ENCODE peak calls at places on chromosomes 3 and 15, in nine cellular contexts. Z, C, L, G, W, B, M, U and K are unnamed samples.

GRCh38 chr3:185317674-185318073 is 45.3 kb upstream of the MAP3K13 start:
- DNase-seq in Z (no peak), C (no peak), L (no peak), G (no peak), W (no peak), B (no peak), M (no peak), U (peak), K (no peak)

GRCh38 chr3:110933786-110934415 is 137.7 kb upstream of the NECTIN3 start:
- DNase-seq in Z (no peak), C (no peak), L (no peak), G (no peak), W (no peak), B (no peak), M (no peak), U (no peak), K (no peak)

GRCh38 chr3:187020376-187020775 is 90.0 kb downstream of the ST6GAL1 start:
- DNase-seq in Z (no peak), C (peak), L (no peak), G (no peak), W (no peak), B (no peak), M (no peak), U (no peak), K (no peak)

GRCh38 chr3:129822679-129823078 is 70.8 kb downstream of the TMCC1 start:
- DNase-seq in Z (no peak), C (no peak), L (no peak), G (no peak), W (no peak), B (no peak), M (no peak), U (no peak), K (no peak)

GRCh38 chr3:61233828-61234227 is 17.4 kb downstream of the FHIT start:
- DNase-seq in Z (no peak), C (no peak), L (no peak), G (no peak), W (no peak), B (no peak), M (no peak), U (no peak), K (no peak)

GRCh38 chr15:67906382-67906781 is 66.5 kb upstream of the RNU6-1 start:
- DNase-seq in Z (no peak), C (no peak), L (no peak), G (no peak), W (no peak), B (no peak), M (no peak), U (peak), K (no peak)

GRCh38 chr3:62109534-62109933 is 263.8 kb downstream of the FEZF2 start:
- DNase-seq in Z (no peak), C (no peak), L (no peak), G (no peak), W (no peak), B (no peak), M (no peak), U (peak), K (no peak)

GRCh38 chr3:177174607-177175006 is 22.7 kb downstream of the TBL1XR1 start:
- DNase-seq in Z (no peak), C (no peak), L (no peak), G (no peak), W (no peak), B (no peak), M (no peak), U (no peak), K (no peak)

GRCh38 chr3:23712656-23713559 is 92.8 kb upstream of the UBE2E1 start:
- DNase-seq in Z (no peak), C (peak), L (no peak), G (no peak), W (peak), B (no peak), M (peak), U (no peak), K (peak)

GRCh38 chr3:14900881-14901873 is 46.2 kb upstream of the NR2C2 start:
- DNase-seq in Z (no peak), C (no peak), L (no peak), G (peak), W (no peak), B (no peak), M (no peak), U (no peak), K (peak)

GRCh38 chr15:77036537-77037474 is 34.1 kb downstream of the TSPAN3 start:
- DNase-seq in Z (peak), C (peak), L (no peak), G (no peak), W (peak), B (peak), M (peak), U (no peak), K (peak)

GRCh38 chr3:192261135-192261534 is 466.2 kb downstream of the FGF12 start:
- DNase-seq in Z (no peak), C (no peak), L (no peak), G (no peak), W (no peak), B (no peak), M (no peak), U (no peak), K (no peak)

GRCh38 chr3:187368251-187368733 is at the start of gene RTP4:
- DNase-seq in Z (no peak), C (no peak), L (no peak), G (no peak), W (no peak), B (no peak), M (no peak), U (peak), K (no peak)

GRCh38 chr3:187325632-187326031 is 34.1 kb upstream of the MASP1 start:
- DNase-seq in Z (no peak), C (no peak), L (no peak), G (no peak), W (no peak), B (no peak), M (no peak), U (no peak), K (no peak)

GRCh38 chr3:41198526-41198925 is 779 bp upstream of the CTNNB1 start:
- DNase-seq in Z (peak), C (no peak), L (no peak), G (no peak), W (peak), B (peak), M (peak), U (peak), K (peak)

GRCh38 chr3:178465260-178466180 is 70.7 kb upstream of the KCNMB2 start:
- DNase-seq in Z (no peak), C (no peak), L (no peak), G (no peak), W (no peak), B (no peak), M (no peak), U (no peak), K (no peak)

GRCh38 chr3:184565421-184566211 is 4.0 kb downstream of the EPHB3 start:
- DNase-seq in Z (peak), C (no peak), L (peak), G (peak), W (peak), B (no peak), M (peak), U (no peak), K (no peak)

GRCh38 chr3:25863560-25863959 is 73.7 kb downstream of the OXSM start:
- DNase-seq in Z (no peak), C (no peak), L (no peak), G (no peak), W (no peak), B (no peak), M (no peak), U (no peak), K (no peak)

GRCh38 chr3:149388714-149389417 is 11.4 kb upstream of the TM4SF1 start:
- DNase-seq in Z (no peak), C (no peak), L (no peak), G (no peak), W (no peak), B (no peak), M (no peak), U (peak), K (no peak)

GRCh38 chr3:107111889-107112288 is 265.4 kb upstream of the CCDC54 start:
- DNase-seq in Z (no peak), C (no peak), L (no peak), G (no peak), W (no peak), B (no peak), M (no peak), U (no peak), K (no peak)

GRCh38 chr3:107106907-107107306 is 270.3 kb upstream of the CCDC54 start:
- DNase-seq in Z (no peak), C (no peak), L (no peak), G (peak), W (no peak), B (no peak), M (no peak), U (no peak), K (no peak)

GRCh38 chr3:107110596-107111305 is 266.5 kb upstream of the CCDC54 start:
- DNase-seq in Z (no peak), C (no peak), L (no peak), G (no peak), W (no peak), B (no peak), M (no peak), U (no peak), K (no peak)

GRCh38 chr3:107103786-107104185 is 273.5 kb upstream of the CCDC54 start:
- DNase-seq in Z (no peak), C (no peak), L (no peak), G (no peak), W (no peak), B (no peak), M (no peak), U (no peak), K (no peak)

GRCh38 chr3:107106316-107106715 is 270.9 kb upstream of the CCDC54 start:
- DNase-seq in Z (no peak), C (no peak), L (peak), G (no peak), W (no peak), B (no peak), M (no peak), U (no peak), K (no peak)
- H3K4me3 ChIP-seq in Z (no peak), C (no peak), L (no peak), G (no peak), W (no peak), B (no peak), M (no peak), U (no peak), K (no peak)

GRCh38 chr3:9838856-9839255 is 5.0 kb downstream of the RPUSD3 start:
- DNase-seq in Z (no peak), C (no peak), L (no peak), G (no peak), W (no peak), B (no peak), M (no peak), U (no peak), K (no peak)
- H3K27ac ChIP-seq in Z (no peak), C (no peak), L (no peak), G (no peak), W (no peak), B (no peak), M (no peak), U (no peak), K (no peak)

GRCh38 chr15:58117619-58118018 is 20.6 kb upstream of the AQP9 start:
- DNase-seq in Z (no peak), C (no peak), L (no peak), G (no peak), W (no peak), B (no peak), M (no peak), U (peak), K (no peak)

GRCh38 chr15:58114388-58114787 is 23.8 kb upstream of the AQP9 start:
- DNase-seq in Z (no peak), C (no peak), L (no peak), G (no peak), W (no peak), B (no peak), M (no peak), U (no peak), K (no peak)

GRCh38 chr15:58111718-58112104 is 26.5 kb upstream of the AQP9 start:
- DNase-seq in Z (no peak), C (no peak), L (no peak), G (no peak), W (no peak), B (no peak), M (no peak), U (no peak), K (no peak)

GRCh38 chr15:58115692-58116091 is 22.5 kb upstream of the AQP9 start:
- DNase-seq in Z (no peak), C (no peak), L (peak), G (no peak), W (no peak), B (no peak), M (no peak), U (peak), K (no peak)

DNA sequence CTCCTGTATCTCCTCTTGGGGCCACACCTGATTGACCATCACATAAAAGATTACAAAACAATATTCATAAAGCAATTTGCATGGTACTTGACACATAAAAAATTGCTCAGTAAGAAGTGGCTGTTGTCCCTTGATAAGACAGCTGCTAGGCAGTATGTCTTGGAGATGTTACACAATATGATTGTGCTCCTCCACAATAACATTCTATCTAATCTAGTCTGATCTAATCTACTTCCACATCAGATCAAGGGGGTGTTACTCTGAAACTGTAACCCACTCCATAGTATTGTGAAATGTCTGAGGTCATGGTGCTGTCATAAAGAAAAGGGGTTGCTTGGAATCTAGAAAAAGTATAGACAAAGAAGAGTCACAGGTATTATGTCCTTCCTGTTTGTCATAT is 23.4 kb upstream of the AQP9 start:
- DNase-seq in Z (no peak), C (no peak), L (no peak), G (no peak), W (no peak), B (no peak), M (no peak), U (no peak), K (no peak)
- TF ChIP-seq EP300 in Z (no peak), C (no peak), L (no peak), G (no peak), W (no peak), B (no peak), M (no peak), U (no peak), K (no peak)

GRCh38 chr15:48584090-48584831 is 61.2 kb downstream of the FBN1 start:
- DNase-seq in Z (no peak), C (no peak), L (no peak), G (no peak), W (no peak), B (no peak), M (no peak), U (no peak), K (no peak)

GRCh38 chr15:48579945-48580671 is 65.4 kb downstream of the FBN1 start:
- DNase-seq in Z (no peak), C (no peak), L (no peak), G (no peak), W (no peak), B (no peak), M (no peak), U (no peak), K (no peak)

GRCh38 chr15:48580736-48581135 is 64.8 kb downstream of the FBN1 start:
- DNase-seq in Z (no peak), C (no peak), L (no peak), G (no peak), W (no peak), B (no peak), M (no peak), U (no peak), K (no peak)

GRCh38 chr15:48581221-48581620 is 64.3 kb downstream of the FBN1 start:
- DNase-seq in Z (no peak), C (no peak), L (no peak), G (no peak), W (no peak), B (no peak), M (no peak), U (no peak), K (no peak)

GRCh38 chr15:48582472-48583235 is 62.9 kb downstream of the FBN1 start:
- DNase-seq in Z (no peak), C (no peak), L (no peak), G (no peak), W (no peak), B (no peak), M (no peak), U (no peak), K (no peak)
- H3K4me3 ChIP-seq in Z (no peak), C (no peak), L (no peak), G (no peak), W (no peak), B (no peak), M (no peak), U (no peak), K (no peak)